ENCODE peak calls at places on chromosomes 2 and 18, in eight cellular contexts. K is cardiac fibroblast, M is kidney, H is spleen, J is fibroblast of lung, Q is H9, O is HFF-Myc, G is GM13977. E is an unnamed sample.

GRCh38 chr2:1458432-1458831 is 45.2 kb downstream of the TPO start:
- DNase-seq in K (no peak), M (no peak), H (no peak), J (no peak), Q (no peak), O (no peak), G (no peak), E (no peak)

GRCh38 chr2:177474904-177475474 is 82.4 kb downstream of the AGPS start:
- DNase-seq in K (peak), M (no peak), H (no peak), J (peak), Q (no peak), O (peak), G (no peak), E (peak)

GRCh38 chr2:128941676-128942075 is 623.0 kb upstream of the HS6ST1 start:
- DNase-seq in K (no peak), M (no peak), H (no peak), J (no peak), Q (no peak), O (no peak), G (no peak), E (no peak)

GRCh38 chr18:58776084-58776483 is 88.6 kb upstream of the ZNF532 start:
- DNase-seq in K (peak), M (no peak), H (no peak), J (no peak), Q (no peak), O (no peak), G (no peak), E (peak)

GRCh38 chr18:33288082-33288716 is 152.3 kb downstream of the CCDC178 start:
- DNase-seq in K (no peak), M (no peak), H (no peak), J (no peak), Q (no peak), O (no peak), G (no peak), E (no peak)

GRCh38 chr2:37604716-37605115 is 66.7 kb downstream of the CDC42EP3 start:
- DNase-seq in K (peak), M (no peak), H (no peak), J (no peak), Q (no peak), O (no peak), G (no peak), E (no peak)

GRCh38 chr18:64993695-64994094 is 757.1 kb upstream of the CDH7 start:
- DNase-seq in K (no peak), M (no peak), H (no peak), J (no peak), Q (no peak), O (no peak), G (no peak), E (no peak)

GRCh38 chr2:150806336-150806735 is 318.9 kb upstream of the RND3 start:
- DNase-seq in K (peak), M (no peak), H (no peak), J (peak), Q (no peak), O (no peak), G (no peak), E (no peak)

GRCh38 chr18:30439174-30439573 is 603.4 kb downstream of the DSC3 start:
- DNase-seq in K (no peak), M (no peak), H (no peak), J (no peak), Q (no peak), O (no peak), G (no peak), E (no peak)

GRCh38 chr2:182117203-182117602 is 131.6 kb downstream of the PPP1R1C start:
- DNase-seq in K (no peak), M (no peak), H (no peak), J (no peak), Q (no peak), O (no peak), G (no peak), E (no peak)

GRCh38 chr2:20654414-20654813 is 3.5 kb upstream of the HS1BP3 start:
- DNase-seq in K (no peak), M (no peak), H (peak), J (no peak), Q (no peak), O (no peak), G (no peak), E (no peak)

GRCh38 chr2:88038263-88039105 is 17.1 kb downstream of the KRCC1 start:
- DNase-seq in K (peak), M (no peak), H (no peak), J (peak), Q (no peak), O (peak), G (no peak), E (peak)

GRCh38 chr2:233791151-233791882 is 13.2 kb downstream of the MROH2A start:
- DNase-seq in K (no peak), M (no peak), H (peak), J (no peak), Q (peak), O (no peak), G (no peak), E (no peak)

GRCh38 chr2:42336361-42336965 is 24.6 kb downstream of the COX7A2L start:
- DNase-seq in K (no peak), M (no peak), H (no peak), J (no peak), Q (no peak), O (no peak), G (no peak), E (no peak)

GRCh38 chr2:42338567-42339190 is 22.3 kb downstream of the COX7A2L start:
- DNase-seq in K (no peak), M (no peak), H (no peak), J (no peak), Q (no peak), O (no peak), G (no peak), E (no peak)

GRCh38 chr2:42337846-42338566 is 23.0 kb downstream of the COX7A2L start:
- DNase-seq in K (no peak), M (no peak), H (no peak), J (no peak), Q (no peak), O (no peak), G (no peak), E (no peak)

GRCh38 chr2:42335514-42336104 is 25.4 kb downstream of the COX7A2L start:
- DNase-seq in K (no peak), M (no peak), H (no peak), J (no peak), Q (no peak), O (no peak), G (no peak), E (no peak)

DNA sequence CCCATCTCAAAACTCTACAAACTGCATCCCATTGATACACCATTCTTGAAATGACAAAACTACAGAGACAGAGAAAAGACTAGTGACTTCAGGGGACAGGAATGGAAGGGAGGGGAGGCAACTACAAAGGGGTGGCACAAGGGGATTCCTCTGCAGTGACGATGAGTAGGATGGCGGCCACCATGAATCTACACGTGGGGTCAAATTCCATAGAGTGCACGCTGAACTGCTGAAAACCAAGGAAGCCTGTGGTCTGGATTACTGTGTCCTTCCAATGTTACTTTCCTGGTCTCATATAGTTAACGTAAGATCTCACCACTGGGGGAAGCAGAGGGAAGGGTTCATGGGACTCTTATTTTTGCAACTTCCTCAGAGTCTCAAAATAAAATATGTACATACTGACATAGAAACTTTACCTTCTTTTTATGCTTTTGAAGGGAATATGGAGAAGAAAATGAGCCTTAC is 23.6 kb downstream of the COX7A2L start:
- DNase-seq in K (no peak), M (no peak), H (no peak), J (no peak), Q (no peak), O (no peak), G (no peak), E (no peak)
- TF ChIP-seq CTCF in K (peak), M (no peak), H (no peak), J (no peak), Q (peak), O (no peak), G (no peak), E (peak)

GRCh38 chr2:31110998-31111397 is 27.2 kb downstream of the GALNT14 start:
- DNase-seq in K (no peak), M (no peak), H (no peak), J (no peak), Q (no peak), O (no peak), G (no peak), E (no peak)

GRCh38 chr2:31112544-31112943 is 25.7 kb downstream of the GALNT14 start:
- DNase-seq in K (no peak), M (no peak), H (no peak), J (no peak), Q (no peak), O (no peak), G (no peak), E (no peak)

GRCh38 chr2:31108887-31109286 is 29.4 kb downstream of the GALNT14 start:
- DNase-seq in K (no peak), M (no peak), H (no peak), J (no peak), Q (no peak), O (no peak), G (no peak), E (no peak)

GRCh38 chr2:31113765-31114164 is 24.5 kb downstream of the GALNT14 start:
- DNase-seq in K (no peak), M (no peak), H (no peak), J (no peak), Q (no peak), O (no peak), G (no peak), E (no peak)
- TF ChIP-seq CTCF in K (no peak), M (no peak), H (no peak), J (no peak), Q (no peak), O (no peak), G (no peak), E (no peak)

DNA sequence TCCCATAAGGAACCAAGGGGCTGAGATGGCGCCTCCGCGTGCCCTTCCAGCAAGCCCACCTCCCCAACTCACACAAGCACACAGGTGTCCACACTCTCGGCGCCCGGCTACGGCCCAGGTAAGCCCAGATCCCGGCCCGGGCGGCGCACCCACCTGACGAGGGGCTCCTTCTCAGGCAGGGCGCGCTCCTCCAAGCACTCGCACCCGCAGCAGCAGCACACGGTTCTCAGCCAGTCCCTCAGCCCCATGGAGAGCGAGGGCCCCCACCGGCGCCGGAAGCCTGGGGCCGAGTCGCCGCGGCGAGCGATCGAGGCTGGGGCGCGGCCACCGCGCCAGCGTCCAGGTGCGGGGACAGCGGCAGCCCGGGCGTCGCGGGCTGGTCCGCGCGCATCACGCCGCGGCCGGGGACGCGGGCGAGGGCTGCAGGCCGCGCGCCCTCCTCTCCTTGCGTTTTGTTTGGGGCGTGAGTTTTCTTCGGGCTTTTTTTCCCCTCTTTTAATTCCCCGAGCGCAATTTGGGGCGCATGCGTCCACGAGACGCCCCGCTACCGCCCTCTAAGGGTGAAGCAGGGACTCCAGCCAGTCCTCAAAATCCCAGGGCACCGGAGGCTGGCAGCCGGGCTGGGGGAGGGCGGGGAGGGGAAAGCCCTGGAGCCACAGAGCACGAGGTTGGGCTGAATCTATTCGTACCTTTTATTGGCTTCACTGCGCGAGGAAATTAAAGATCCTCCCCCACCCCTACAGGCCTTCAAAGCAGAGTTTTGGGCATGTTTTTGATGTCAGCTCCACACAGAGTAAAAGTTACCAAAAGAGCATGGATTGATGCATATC is at the start of gene MREG:
- DNase-seq in K (peak), M (peak), H (peak), J (peak), Q (peak), O (no peak), G (peak), E (peak)
- TF ChIP-seq CTCF in K (peak), M (peak), H (peak), J (peak), Q (peak), O (peak), G (peak), E (peak)

GRCh38 chr2:98148968-98149697 is 62.2 kb downstream of the VWA3B start:
- DNase-seq in K (peak), M (no peak), H (no peak), J (peak), Q (peak), O (no peak), G (no peak), E (peak)
- TF ChIP-seq CTCF in K (no peak), M (no peak), H (no peak), J (peak), Q (no peak), O (no peak), G (no peak), E (peak)

GRCh38 chr2:98419977-98420725 is 24.5 kb upstream of the INPP4A start:
- DNase-seq in K (peak), M (no peak), H (no peak), J (no peak), Q (no peak), O (no peak), G (no peak), E (no peak)
- TF ChIP-seq CTCF in K (no peak), M (no peak), H (no peak), J (no peak), Q (no peak), O (no peak), G (no peak), E (no peak)

DNA sequence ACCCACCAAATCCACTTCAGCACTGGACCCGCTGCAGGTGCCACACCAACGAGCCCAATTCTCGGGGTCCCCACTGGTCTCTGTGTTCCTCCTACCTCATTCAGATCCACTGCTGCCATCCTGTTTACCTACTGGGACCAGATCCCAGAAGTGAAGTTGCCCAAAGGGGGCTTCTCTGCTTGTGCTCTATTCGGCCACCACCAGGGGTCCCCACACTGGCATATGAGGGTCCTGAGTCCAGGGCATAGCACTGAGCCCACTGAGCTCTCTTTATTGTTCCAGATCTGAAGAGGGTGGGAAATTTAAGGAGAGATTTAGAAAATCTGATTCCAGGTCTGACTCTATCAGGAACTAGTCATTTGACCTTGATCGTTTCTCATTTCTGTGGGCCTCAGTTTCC is 2.4 kb downstream of the GPR45 start:
- DNase-seq in K (no peak), M (no peak), H (no peak), J (no peak), Q (peak), O (no peak), G (no peak), E (no peak)
- TF ChIP-seq CTCF in K (peak), M (no peak), H (no peak), J (no peak), Q (peak), O (peak), G (peak), E (peak)

DNA sequence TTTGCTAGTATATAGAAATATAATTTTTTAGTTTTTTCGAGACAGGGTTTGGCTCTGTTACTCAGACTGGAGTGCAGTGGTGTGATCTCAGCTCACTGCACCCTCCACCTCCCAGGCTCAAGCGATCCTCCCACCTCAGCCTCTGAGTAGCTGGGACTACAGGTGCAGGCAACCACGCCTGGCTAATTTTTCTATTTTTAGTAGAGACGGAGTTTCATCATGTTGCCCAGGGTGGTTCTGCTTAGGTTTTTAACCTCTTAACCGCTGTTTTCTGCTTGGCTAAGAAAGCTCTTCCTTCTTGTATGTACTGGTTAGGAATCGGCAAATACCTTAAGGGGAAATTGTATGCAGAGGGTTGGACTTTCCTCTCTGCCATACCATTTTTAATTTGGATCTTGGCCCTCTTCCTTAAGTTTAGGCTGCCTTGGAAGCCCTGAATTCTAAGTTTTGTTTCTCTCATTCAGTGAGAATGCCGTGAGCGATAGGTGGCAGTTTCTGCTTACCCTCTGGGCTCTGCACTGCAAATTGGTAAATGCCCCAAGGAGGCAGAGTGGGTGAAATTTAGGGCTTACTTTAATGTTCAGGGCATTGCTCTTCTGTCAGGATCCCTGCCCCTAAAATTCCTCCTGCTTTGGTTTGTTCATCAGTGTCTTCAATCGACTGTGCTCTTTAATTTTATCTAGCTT is 32.3 kb downstream of the EML6 start:
- DNase-seq in K (no peak), M (no peak), H (no peak), J (no peak), Q (no peak), O (no peak), G (no peak), E (peak)
- TF ChIP-seq CTCF in K (no peak), M (no peak), H (no peak), J (no peak), Q (no peak), O (no peak), G (peak), E (peak)

DNA sequence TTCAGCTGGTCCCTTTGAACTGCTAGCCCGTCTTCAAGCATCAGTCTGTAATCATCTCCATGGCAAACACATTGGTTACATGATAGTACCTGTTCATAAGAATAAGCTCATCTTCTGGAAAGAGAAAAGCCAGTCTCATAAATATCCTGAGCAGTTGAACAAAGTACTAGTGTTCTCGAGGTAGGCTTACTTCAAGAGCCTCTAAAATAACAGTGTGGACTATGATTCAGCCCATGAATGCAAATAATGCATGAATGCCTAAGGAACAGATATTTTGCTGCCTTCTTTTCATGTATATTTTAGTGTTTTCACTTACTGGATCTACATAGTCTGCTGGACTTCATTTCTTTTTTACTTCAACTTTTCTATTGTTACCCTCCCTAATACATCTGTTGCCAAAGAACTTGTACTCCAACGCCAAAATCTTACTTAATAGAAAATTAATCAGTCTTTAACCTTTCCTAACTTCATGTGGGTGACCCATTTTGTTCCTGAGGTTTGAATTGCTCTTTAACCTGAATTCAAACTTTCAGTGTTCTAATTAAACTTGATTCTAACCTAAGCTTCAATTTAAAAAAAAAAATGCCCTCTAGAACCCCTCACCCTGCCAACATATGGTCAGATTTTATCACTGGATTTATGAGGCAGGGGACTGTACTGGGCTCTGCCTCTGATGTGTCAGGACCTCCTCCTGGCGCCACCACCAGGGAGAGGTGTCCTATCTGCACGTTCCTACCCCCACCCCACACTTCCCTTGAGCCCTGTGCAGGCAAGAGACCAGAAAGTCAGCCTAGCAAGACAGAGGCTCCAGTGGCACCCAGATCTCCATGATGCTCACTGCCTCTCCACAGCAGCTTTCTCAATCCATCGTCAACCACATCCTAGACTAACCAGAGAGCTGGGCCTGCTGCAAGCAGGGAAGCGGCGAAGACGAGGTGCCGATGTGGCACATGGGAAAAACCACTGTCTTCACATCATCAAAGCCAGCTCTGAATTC is 264.7 kb upstream of the ID2 start:
- DNase-seq in K (no peak), M (no peak), H (no peak), J (no peak), Q (no peak), O (no peak), G (no peak), E (no peak)
- TF ChIP-seq CTCF in K (no peak), M (no peak), H (no peak), J (no peak), Q (no peak), O (no peak), G (no peak), E (no peak)